ENCODE peak calls at places on chromosomes 1 and 21, in four cellular contexts. B is IMR-90, I is adipocyte, V is NCI-H2081. S is an unnamed sample.

GRCh38 chr21:36330904-36331303 is 10.9 kb downstream of the MORC3 start:
- DNase-seq in B (peak), I (peak), V (peak), S (no peak)

GRCh38 chr1:234920136-234920842 is 208.3 kb downstream of the TOMM20 start:
- DNase-seq in I (no peak), B (no peak), V (no peak), S (no peak)

GRCh38 chr1:23424171-23424959 is at the start of gene TCEA3:
- DNase-seq in V (no peak), I (peak), B (no peak), S (peak)

GRCh38 chr1:18581420-18581880 is 49.2 kb upstream of the PAX7 start:
- DNase-seq in I (peak), V (no peak), B (no peak), S (no peak)

GRCh38 chr21:21631961-21632360 is 633.8 kb downstream of the NCAM2 start:
- DNase-seq in I (peak), V (no peak), B (peak), S (no peak)

GRCh38 chr1:169271094-169271493 is 96.5 kb downstream of the NME7 start:
- DNase-seq in I (no peak), V (no peak), B (no peak), S (peak)

GRCh38 chr1:212721388-212722247 is 22.0 kb upstream of the BATF3 start:
- DNase-seq in B (peak), V (no peak), I (peak), S (no peak)

GRCh38 chr1:43636006-43636641 is 13.8 kb upstream of the KDM4A start:
- DNase-seq in V (no peak), B (no peak), I (no peak), S (no peak)

GRCh38 chr1:67460648-67461500 is 30.7 kb upstream of the SERBP1 start:
- DNase-seq in V (no peak), I (peak), B (no peak), S (no peak)

GRCh38 chr1:4488018-4488417 is 166.4 kb upstream of the AJAP1 start:
- DNase-seq in V (no peak), I (no peak), B (no peak), S (no peak)

GRCh38 chr1:19815801-19816736 is 986 bp upstream of the RNF186 start:
- DNase-seq in I (no peak), V (peak), B (no peak), S (no peak)

GRCh38 chr1:32275424-32275823 is 16.5 kb upstream of the HDAC1 start:
- DNase-seq in I (no peak), B (no peak), V (no peak), S (no peak)

GRCh38 chr1:30190481-30191153 is 532.8 kb downstream of the MATN1 start:
- DNase-seq in V (no peak), B (no peak), I (no peak), S (no peak)

GRCh38 chr1:230797376-230798186 is 50.4 kb downstream of the CAPN9 start:
- DNase-seq in V (peak), B (peak), I (peak), S (peak)

GRCh38 chr1:150281758-150282557 is at the start of gene CIART:
- DNase-seq in B (peak), V (peak), I (peak), S (peak)

GRCh38 chr21:33348728-33349127 is 24.0 kb downstream of the IFNAR1 start:
- DNase-seq in I (peak), V (no peak), B (no peak), S (no peak)

GRCh38 chr1:171805395-171806115 is 24.1 kb downstream of the METTL13 start:
- DNase-seq in B (no peak), I (no peak), V (no peak), S (no peak)

GRCh38 chr1:42206164-42206563 is 41.6 kb upstream of the GUCA2A start:
- DNase-seq in B (no peak), V (no peak), I (no peak), S (no peak)

GRCh38 chr1:15738416-15739113 is 2.5 kb downstream of the SLC25A34 start:
- DNase-seq in I (no peak), V (no peak), B (no peak), S (no peak)

GRCh38 chr1:185044387-185044786 is 971 bp upstream of the RNF2 start:
- DNase-seq in B (no peak), V (no peak), I (no peak), S (no peak)

GRCh38 chr21:26846036-26846931 is 1.1 kb upstream of the ADAMTS1 start:
- DNase-seq in I (peak), B (peak), V (no peak), S (peak)

GRCh38 chr1:88519156-88519555 is 164.9 kb upstream of the PKN2 start:
- DNase-seq in I (no peak), V (no peak), B (peak), S (no peak)

GRCh38 chr1:29824025-29824424 is 587.7 kb downstream of the PTPRU start:
- DNase-seq in V (no peak), I (no peak), B (no peak), S (no peak)

GRCh38 chr1:233211595-233211994 is 83.9 kb downstream of the PCNX2 start:
- DNase-seq in B (peak), I (no peak), V (no peak), S (no peak)

GRCh38 chr21:38805282-38806152 is at the start of gene ETS2:
- DNase-seq in B (peak), V (peak), I (peak), S (peak)

GRCh38 chr1:223748773-223749733 is 36.7 kb downstream of the CAPN2 start:
- DNase-seq in B (peak), I (peak), V (no peak), S (peak)

GRCh38 chr1:111140680-111140967 is 601 bp downstream of the CEPT1 start:
- DNase-seq in B (peak), V (no peak), I (peak), S (no peak)

GRCh38 chr1:114002492-114003290 is 23.4 kb downstream of the OLFML3 start:
- DNase-seq in I (peak), B (no peak), V (no peak), S (no peak)

GRCh38 chr1:9181176-9181906 is 52.4 kb upstream of the GPR157 start:
- DNase-seq in V (peak), I (peak), B (peak), S (peak)

GRCh38 chr1:183279835-183280234 is 93.8 kb downstream of the LAMC2 start:
- DNase-seq in B (peak), I (peak), V (no peak), S (no peak)

GRCh38 chr1:193216920-193217319 is 30.5 kb upstream of the B3GALT2 start:
- DNase-seq in V (peak), B (no peak), I (no peak), S (no peak)

GRCh38 chr1:40567819-40568218 is 36.4 kb downstream of the ZNF684 start:
- DNase-seq in V (no peak), I (no peak), B (no peak), S (no peak)

GRCh38 chr1:38071530-38072266 is 25.1 kb upstream of the POU3F1 start:
- DNase-seq in I (peak), B (peak), V (no peak), S (no peak)

GRCh38 chr1:53860967-53861411 is 22.9 kb upstream of the NDC1 start:
- DNase-seq in I (peak), B (peak), V (peak), S (no peak)

GRCh38 chr1:228217551-228218344 is 9.9 kb downstream of the OBSCN start:
- DNase-seq in B (no peak), V (no peak), I (no peak), S (no peak)